ENCODE peak calls at places on chromosome 18, in five cellular contexts. C is tibial nerve, W is breast epithelium, B is MM.1S, L is left ventricle myocardium inferior. U is an unnamed sample.
A peak's percentile ranks its signal among the peaks of the same experiment; 100 is the strongest.

GRCh38 chr18:32280911-32281310 is 91.1 kb downstream of the MEP1B start:
- DNase-seq in C (no peak), W (no peak), L (no peak), B (no peak), U (no peak)

GRCh38 chr18:22564036-22564435 is 146.3 kb upstream of the CTAGE1 start:
- DNase-seq in L (no peak), C (no peak), B (no peak), W (no peak), U (no peak)

GRCh38 chr18:159037-159652 is 788 bp downstream of the USP14 start:
- DNase-seq in W (no peak), B (peak; percentile 39), C (no peak), L (no peak), U (no peak)

GRCh38 chr18:22332590-22332989 is 85.1 kb downstream of the CTAGE1 start:
- DNase-seq in C (no peak), L (no peak), B (no peak), W (no peak), U (peak; percentile 35)

GRCh38 chr18:79543861-79544385 is 135.7 kb upstream of the CTDP1 start:
- DNase-seq in W (no peak), B (no peak), L (no peak), C (no peak), U (no peak)

GRCh38 chr18:63881851-63882250 is 5.7 kb upstream of the SERPINB2 start:
- DNase-seq in B (no peak), W (no peak), C (no peak), L (no peak), U (no peak)

GRCh38 chr18:63677490-63678225 is 16.0 kb upstream of the SERPINB3 start:
- DNase-seq in W (no peak), B (no peak), L (no peak), C (no peak), U (no peak)

GRCh38 chr18:45284174-45284573 is 331.1 kb upstream of the SLC14A2 start:
- DNase-seq in W (no peak), C (no peak), B (no peak), L (no peak), U (no peak)

GRCh38 chr18:29147944-29148343 is 971.0 kb upstream of the CDH2 start:
- DNase-seq in B (no peak), W (no peak), L (no peak), C (no peak), U (no peak)

GRCh38 chr18:32548688-32549087 is 78.0 kb upstream of the GAREM1 start:
- DNase-seq in L (no peak), C (no peak), B (no peak), W (no peak), U (no peak)

GRCh38 chr18:79797518-79798345 is at the start of gene KCNG2:
- DNase-seq in L (no peak), B (no peak), W (no peak), C (no peak), U (no peak)

GRCh38 chr18:9634856-9635255 is 20.5 kb upstream of the PPP4R1 start:
- DNase-seq in C (no peak), B (no peak), W (no peak), L (no peak), U (no peak)

GRCh38 chr18:31101148-31102019 is 837 bp downstream of the DSC2 start:
- DNase-seq in L (peak; percentile 84), C (peak; percentile 51), W (peak; percentile 44), B (no peak), U (no peak)

GRCh38 chr18:63741769-63742168 is 33.4 kb upstream of the SERPINB7 start:
- DNase-seq in C (no peak), W (no peak), B (no peak), L (no peak), U (no peak)

GRCh38 chr18:79449551-79450288 is 54.0 kb downstream of the NFATC1 start:
- DNase-seq in C (no peak), B (no peak), W (no peak), L (no peak), U (no peak)

GRCh38 chr18:3104190-3105054 is 91.5 kb upstream of the LPIN2 start:
- DNase-seq in B (no peak), C (no peak), L (no peak), W (no peak), U (no peak)

GRCh38 chr18:73688161-73688560 is 459.5 kb downstream of the FBXO15 start:
- DNase-seq in L (no peak), B (no peak), W (no peak), C (no peak), U (no peak)

GRCh38 chr18:22346342-22346967 is 71.3 kb downstream of the CTAGE1 start:
- DNase-seq in C (peak; percentile 72), L (peak; percentile 63), W (no peak), B (no peak), U (peak; percentile 39)

GRCh38 chr18:80169607-80170006 is 60.5 kb downstream of the ADNP2 start:
- DNase-seq in C (no peak), W (no peak), L (no peak), B (no peak), U (no peak)

GRCh38 chr18:2134364-2134763 is 436.9 kb downstream of the METTL4 start:
- DNase-seq in W (no peak), L (no peak), C (no peak), B (no peak), U (no peak)

GRCh38 chr18:74116628-74117554 is 30.7 kb downstream of the FBXO15 start:
- DNase-seq in C (peak; percentile 42), L (no peak), W (no peak), B (peak; percentile 33), U (peak; percentile 35)

GRCh38 chr18:23943903-23944624 is 70.5 kb upstream of the TTC39C start:
- DNase-seq in L (no peak), B (no peak), C (no peak), W (no peak), U (no peak)

GRCh38 chr18:80042785-80043184 is 8.6 kb downstream of the RBFA start:
- DNase-seq in W (no peak), C (no peak), B (no peak), L (no peak), U (no peak)

GRCh38 chr18:48831113-48831759 is 119.5 kb downstream of the SMAD7 start:
- DNase-seq in B (no peak), W (no peak), L (no peak), C (no peak), U (no peak)
- H3K4me3 ChIP-seq in B (no peak overlapping the region), W (no peak overlapping the region), L (no peak overlapping the region), C (no peak overlapping the region), U (no peak overlapping the region)

GRCh38 chr18:46340716-46341115 is 236.5 kb downstream of the HAUS1 start:
- DNase-seq in W (no peak), L (no peak), B (no peak), C (no peak), U (no peak)

GRCh38 chr18:46336278-46337205 is 232.4 kb downstream of the HAUS1 start:
- DNase-seq in C (no peak), W (no peak), L (no peak), B (no peak), U (no peak)

GRCh38 chr18:46337206-46337710 is 233.1 kb downstream of the HAUS1 start:
- DNase-seq in B (no peak), L (no peak), W (no peak), C (no peak), U (no peak)

GRCh38 chr18:46338761-46339160 is 234.6 kb downstream of the HAUS1 start:
- DNase-seq in W (no peak), C (no peak), L (no peak), B (no peak), U (no peak)

DNA sequence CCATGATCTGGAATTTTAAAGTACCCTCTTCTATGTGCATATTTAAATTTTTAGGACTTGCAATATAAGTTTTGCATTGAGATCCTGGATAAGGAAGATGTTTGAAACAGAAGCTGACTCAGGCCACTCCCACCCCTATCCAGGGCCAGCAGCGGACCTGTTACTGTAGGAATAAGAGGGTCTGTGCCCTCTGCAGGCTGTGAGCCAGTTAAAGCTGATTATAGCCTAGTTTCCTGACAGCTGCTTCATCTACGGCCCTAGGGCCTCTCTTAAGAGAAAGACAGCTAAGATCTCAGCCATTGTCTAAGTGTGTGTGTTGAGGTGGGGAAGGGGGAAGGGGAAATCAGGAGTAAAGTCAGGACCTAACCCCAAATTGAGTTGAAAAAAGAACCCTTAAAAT is 234.0 kb downstream of the HAUS1 start:
- DNase-seq in L (no peak), B (no peak), C (no peak), W (no peak), U (no peak)
- H3K4me3 ChIP-seq in L (no peak overlapping the region), B (no peak overlapping the region), C (no peak overlapping the region), W (no peak overlapping the region), U (no peak overlapping the region)

GRCh38 chr18:57427429-57428181 is 7.6 kb upstream of the ONECUT2 start:
- DNase-seq in L (no peak), W (no peak), B (no peak), C (no peak), U (no peak)
- H3K4me3 ChIP-seq in L (peak overlapping the region; percentile 58), W (peak overlapping the region; percentile 25), B (no peak overlapping the region), C (no peak overlapping the region), U (no peak overlapping the region)

DNA sequence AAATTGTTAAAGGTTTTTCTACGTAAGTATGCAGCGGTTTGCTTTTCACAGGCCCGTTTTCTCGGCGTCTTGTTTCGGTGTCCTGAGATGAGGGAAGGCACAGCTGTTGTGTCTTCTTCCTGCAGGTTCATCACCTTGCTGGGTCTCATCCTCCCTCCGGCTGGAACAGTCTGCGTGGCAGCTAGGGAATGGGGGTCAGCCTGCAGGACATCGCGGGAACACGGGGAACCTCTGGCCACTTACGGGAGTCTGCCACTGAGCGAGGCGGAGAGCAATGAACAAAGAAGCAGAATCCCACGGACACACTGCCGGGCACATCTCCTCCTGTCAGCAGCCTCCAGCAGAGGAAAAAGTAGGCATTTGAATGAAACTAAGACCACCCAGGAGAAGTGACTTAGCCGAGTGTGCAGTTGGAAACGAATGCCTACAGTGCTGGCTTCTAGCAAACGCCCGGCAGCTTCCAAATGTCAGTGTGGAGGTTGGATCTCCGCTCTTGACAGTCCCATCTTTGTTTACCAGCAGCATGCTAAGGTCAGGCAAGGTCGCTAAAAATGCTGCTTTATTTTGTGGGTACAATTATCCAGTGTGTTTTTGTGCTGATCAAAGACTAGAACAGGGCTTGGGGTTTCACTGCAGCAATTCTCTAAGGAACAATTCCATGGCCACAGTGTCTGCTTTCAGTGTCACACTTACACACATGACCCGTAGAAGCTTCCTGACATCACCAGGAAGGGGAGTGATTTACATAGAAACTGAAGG is 109.8 kb upstream of the SEC11C start:
- DNase-seq in C (no peak), L (no peak), W (no peak), B (no peak), U (no peak)
- H3K4me3 ChIP-seq in C (no peak overlapping the region), L (no peak overlapping the region), W (no peak overlapping the region), B (no peak overlapping the region), U (no peak overlapping the region)

GRCh38 chr18:55251186-55251995 is 292.1 kb upstream of the CCDC68 start:
- DNase-seq in B (no peak), W (no peak), L (no peak), C (no peak), U (no peak)
- H3K4me3 ChIP-seq in B (no peak overlapping the region), W (no peak overlapping the region), L (peak overlapping the region; percentile 31), C (no peak overlapping the region), U (no peak overlapping the region)

DNA sequence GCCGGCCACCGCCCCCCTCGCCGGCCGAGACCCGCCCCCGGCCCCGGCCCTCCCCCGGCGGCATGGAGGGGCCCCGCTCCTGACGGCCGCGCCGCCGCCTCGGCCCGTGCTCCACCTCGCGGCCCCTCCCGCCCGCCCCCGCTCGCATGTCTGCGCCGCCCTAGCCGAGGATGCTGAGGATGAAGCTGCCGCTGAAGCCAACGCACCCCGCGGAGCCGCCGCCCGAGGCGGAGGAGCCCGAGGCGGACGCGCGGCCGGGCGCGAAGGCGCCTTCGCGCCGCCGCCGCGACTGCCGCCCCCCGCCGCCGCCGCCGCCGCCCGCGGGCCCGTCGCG is 397 bp downstream of the ZCCHC2 start:
- DNase-seq in W (no peak), C (no peak), B (no peak), L (no peak), U (no peak)
- H3K4me3 ChIP-seq in W (peak overlapping the region; percentile 87), C (peak overlapping the region; percentile 85), B (no peak overlapping the region), L (peak overlapping the region; percentile 97), U (peak overlapping the region; percentile 28)